ENCODE peak calls at places on chromosome 3, in seven cellular contexts. L, T, R, I, Z, Q and W are unnamed samples.

GRCh38 chr3:39531066-39531465 is 63.6 kb downstream of the MOBP start:
- DNase-seq in Z (no peak), L (no peak), I (no peak), Q (no peak), T (no peak), R (no peak), W (no peak)

GRCh38 chr3:141164844-141165243 is 66.8 kb upstream of the PXYLP1 start:
- DNase-seq in R (no peak), I (no peak), Z (no peak), Q (no peak), T (no peak), L (no peak), W (no peak)

GRCh38 chr3:155958676-155959075 is 88.2 kb downstream of the GMPS start:
- DNase-seq in Z (no peak), T (no peak), I (no peak), L (no peak), Q (no peak), R (peak; percentile 73), W (no peak)

GRCh38 chr3:120182613-120183524 is 88.6 kb upstream of the GSK3B start:
- DNase-seq in Q (no peak), L (no peak), T (peak; percentile 49), Z (no peak), R (no peak), I (no peak), W (no peak)

GRCh38 chr3:185831195-185831594 is 6.4 kb upstream of the IGF2BP2 start:
- DNase-seq in Z (no peak), T (no peak), Q (no peak), R (no peak), L (no peak), I (no peak), W (no peak)

GRCh38 chr3:184907941-184908649 is 96.1 kb downstream of the VPS8 start:
- DNase-seq in R (no peak), I (no peak), T (no peak), Z (no peak), Q (no peak), L (no peak), W (no peak)

GRCh38 chr3:30198162-30198561 is 408.2 kb upstream of the TGFBR2 start:
- DNase-seq in Q (no peak), Z (no peak), T (no peak), L (peak; percentile 97), R (no peak), I (no peak), W (no peak)

GRCh38 chr3:68996356-68996995 is 17.0 kb downstream of the EOGT start:
- DNase-seq in I (no peak), L (no peak), Z (no peak), Q (no peak), R (no peak), T (peak; percentile 76), W (no peak)

GRCh38 chr3:129063841-129064482 is 3.4 kb downstream of the GP9 start:
- DNase-seq in Z (no peak), I (no peak), L (no peak), R (no peak), T (peak; percentile 79), Q (no peak), W (no peak)

GRCh38 chr3:37144806-37145205 is 29.6 kb downstream of the LRRFIP2 start:
- DNase-seq in T (peak; percentile 37), Z (no peak), R (no peak), L (no peak), I (no peak), Q (no peak), W (no peak)

GRCh38 chr3:177498037-177498857 is 301.0 kb upstream of the TBL1XR1 start:
- DNase-seq in T (peak; percentile 86), L (no peak), Z (no peak), R (no peak), I (no peak), Q (no peak), W (no peak)

GRCh38 chr3:11720220-11721113 is 76.8 kb upstream of the VGLL4 start:
- DNase-seq in R (peak; percentile 76), Z (peak; percentile 21), T (peak; percentile 78), L (peak; percentile 44), Q (peak; percentile 58), I (peak; percentile 91), W (peak; percentile 80)

GRCh38 chr3:99355465-99355864 is 282.9 kb upstream of the COL8A1 start:
- DNase-seq in I (no peak), Q (no peak), T (no peak), Z (no peak), R (no peak), L (no peak), W (no peak)

GRCh38 chr3:153244961-153245360 is 82.9 kb downstream of the RAP2B start:
- DNase-seq in I (no peak), R (no peak), T (peak; percentile 66), Z (no peak), L (no peak), Q (no peak), W (no peak)

GRCh38 chr3:11154036-11154952 is at the start of gene HRH1:
- DNase-seq in L (no peak), Z (no peak), T (no peak), R (no peak), I (no peak), Q (peak; percentile 28), W (no peak)

GRCh38 chr3:51887620-51888019 is 12.2 kb upstream of the IQCF5 start:
- DNase-seq in T (peak; percentile 73), I (no peak), R (no peak), L (no peak), Q (no peak), Z (no peak), W (no peak)

GRCh38 chr3:142943349-142943748 is 20.1 kb downstream of the PAQR9 start:
- DNase-seq in L (no peak), Z (no peak), R (no peak), T (no peak), I (peak; percentile 71), Q (no peak), W (no peak)

GRCh38 chr3:176987901-176988300 is 209.4 kb downstream of the TBL1XR1 start:
- DNase-seq in I (no peak), Z (no peak), Q (no peak), L (no peak), R (no peak), T (peak; percentile 29), W (no peak)

GRCh38 chr3:123602325-123602724 is 17.5 kb upstream of the HACD2 start:
- DNase-seq in Q (no peak), Z (no peak), I (no peak), L (no peak), R (no peak), T (peak; percentile 91), W (no peak)

GRCh38 chr3:16012086-16012485 is 162.4 kb upstream of the GALNT15 start:
- DNase-seq in R (no peak), T (peak; percentile 54), I (no peak), Z (no peak), Q (no peak), L (no peak), W (no peak)

GRCh38 chr3:171407746-171408145 is 52.5 kb downstream of the TNIK start:
- DNase-seq in Z (no peak), I (no peak), T (peak; percentile 87), L (no peak), Q (peak; percentile 9), R (no peak), W (no peak)

GRCh38 chr3:15726043-15726442 is 71.7 kb downstream of the ANKRD28 start:
- DNase-seq in Q (no peak), Z (no peak), R (no peak), T (peak; percentile 72), L (no peak), I (no peak), W (no peak)

GRCh38 chr3:183324083-183324482 is 71.0 kb downstream of the B3GNT5 start:
- DNase-seq in Q (no peak), I (no peak), R (no peak), Z (no peak), T (peak; percentile 78), L (no peak), W (no peak)

GRCh38 chr3:37320276-37320675 is 145.9 kb upstream of the LRRFIP2 start:
- DNase-seq in I (no peak), Z (no peak), T (no peak), Q (no peak), R (no peak), L (no peak), W (no peak)

GRCh38 chr3:157460253-157460652 is 23.6 kb downstream of the PTX3 start:
- DNase-seq in Q (no peak), I (no peak), L (no peak), R (no peak), Z (no peak), T (no peak), W (no peak)

GRCh38 chr3:71432044-71432970 is 151.2 kb downstream of the FOXP1 start:
- DNase-seq in L (no peak), T (no peak), I (no peak), Q (no peak), R (no peak), Z (no peak), W (no peak)

GRCh38 chr3:46851364-46852328 is 11.6 kb downstream of the MYL3 start:
- DNase-seq in L (no peak), I (no peak), Z (no peak), R (no peak), Q (no peak), T (no peak), W (no peak)

GRCh38 chr3:122102191-122102935 is 47.2 kb downstream of the CD86 start:
- DNase-seq in Z (no peak), Q (peak; percentile 20), R (no peak), T (no peak), L (no peak), I (no peak), W (no peak)

GRCh38 chr3:71583569-71584215 is at the start of gene FOXP1:
- DNase-seq in R (peak; percentile 52), L (peak; percentile 72), Z (peak; percentile 23), I (peak; percentile 85), Q (peak; percentile 68), T (peak; percentile 37), W (peak; percentile 69)